ENCODE peak calls at places on chromosomes 4 and X, in eight cellular contexts. B is right lobe of liver, P is Panc1, Q is OCI-LY7, Z is fibroblast of lung, E is HCT116, A is mesenchymal stem cell, O is mammary epithelial cell. N is an unnamed sample.
A peak's percentile ranks its signal among the peaks of the same experiment; 100 is the strongest.

GRCh38 chr4:7787681-7788141 is 151.9 kb downstream of the AFAP1 start:
- DNase-seq in B (no peak), P (no peak), Q (no peak), Z (no peak), E (no peak), A (no peak), O (no peak), N (no peak)

GRCh38 chr4:21656832-21657231 is 291.7 kb downstream of the KCNIP4 start:
- DNase-seq in B (no peak), P (no peak), Q (no peak), Z (peak; percentile 92), E (peak; percentile 2), A (peak; percentile 82), O (peak; percentile 59), N (peak; percentile 40)

GRCh38 chrX:65866762-65867161 is 173.1 kb downstream of the VSIG4 start:
- DNase-seq in B (no peak), P (no peak), Q (no peak), Z (no peak), E (no peak), A (no peak), O (no peak), N (no peak)

GRCh38 chr4:5968246-5968645 is 50.0 kb downstream of the C4orf50 start:
- DNase-seq in B (no peak), P (no peak), Q (no peak), Z (no peak), E (no peak), A (no peak), O (no peak), N (no peak)

GRCh38 chrX:77143907-77144306 is 303.3 kb upstream of the FGF16 start:
- DNase-seq in B (no peak), P (no peak), Q (no peak), Z (no peak), E (no peak), A (no peak), O (no peak), N (no peak)

GRCh38 chr4:114509340-114509739 is 89.3 kb upstream of the UGT8 start:
- DNase-seq in B (no peak), P (no peak), Q (no peak), Z (no peak), E (no peak), A (no peak), O (no peak), N (no peak)

GRCh38 chr4:26490111-26490979 is at the start of gene CCKAR:
- DNase-seq in B (no peak), P (no peak), Q (no peak), Z (no peak), E (no peak), A (no peak), O (no peak), N (no peak)

GRCh38 chr4:82948647-82949204 is 48.2 kb downstream of the THAP9 start:
- DNase-seq in B (no peak), P (no peak), Q (no peak), Z (peak; percentile 44), E (no peak), A (peak; percentile 44), O (no peak), N (peak; percentile 29)

GRCh38 chrX:443676-444210 is 57.0 kb upstream of the PPP2R3B start:
- DNase-seq in B (no peak), P (no peak), Q (no peak), Z (no peak), E (no peak), A (no peak), O (no peak), N (no peak)

GRCh38 chr4:72418458-72418857 is 150.6 kb downstream of the ADAMTS3 start:
- DNase-seq in B (peak; percentile 56), P (no peak), Q (no peak), Z (peak; percentile 72), E (no peak), A (peak; percentile 61), O (peak; percentile 33), N (peak; percentile 90)

GRCh38 chr4:133759428-133759827 is 442.2 kb downstream of the PABPC4L start:
- DNase-seq in B (no peak), P (no peak), Q (no peak), Z (no peak), E (no peak), A (no peak), O (no peak), N (no peak)

GRCh38 chrX:42102586-42103282 is 179.4 kb upstream of the CASK start:
- DNase-seq in B (no peak), P (no peak), Q (no peak), Z (no peak), E (no peak), A (no peak), O (no peak), N (peak; percentile 2)

GRCh38 chr4:187422655-187423054 is 572.9 kb upstream of the ZFP42 start:
- DNase-seq in B (no peak), P (no peak), Q (no peak), Z (no peak), E (no peak), A (no peak), O (no peak), N (no peak)

GRCh38 chr4:133624744-133625143 is 475.6 kb downstream of the PCDH10 start:
- DNase-seq in B (no peak), P (no peak), Q (no peak), Z (no peak), E (no peak), A (no peak), O (no peak), N (no peak)

GRCh38 chr4:60992037-60992436 is 208.1 kb upstream of the ADGRL3 start:
- DNase-seq in B (no peak), P (no peak), Q (no peak), Z (no peak), E (no peak), A (no peak), O (peak; percentile 77), N (peak; percentile 91)

GRCh38 chr4:173866289-173866688 is 336.3 kb upstream of the HAND2 start:
- DNase-seq in B (no peak), P (no peak), Q (no peak), Z (no peak), E (no peak), A (no peak), O (no peak), N (no peak)

GRCh38 chr4:140688711-140689598 is 67.2 kb downstream of the TBC1D9 start:
- DNase-seq in B (no peak), P (no peak), Q (no peak), Z (peak; percentile 15), E (no peak), A (peak; percentile 7), O (no peak), N (peak; percentile 8)

GRCh38 chr4:94409947-94410346 is 41.8 kb upstream of the PDLIM5 start:
- DNase-seq in B (no peak), P (no peak), Q (no peak), Z (peak; percentile 8), E (no peak), A (peak; percentile 16), O (no peak), N (no peak)
- H3K4me1 ChIP-seq in B (peaks cover 19% of the 10 kb centered on the region), P (no peaks in the 10 kb centered on the region), Q (no peaks in the 10 kb centered on the region), Z (peaks cover 5% of the 10 kb centered on the region), E (peaks cover 45% of the 10 kb centered on the region), A (no peaks in the 10 kb centered on the region), O (peaks cover 12% of the 10 kb centered on the region), N (peaks cover 27% of the 10 kb centered on the region)

GRCh38 chr4:102511830-102512605 is 10.9 kb downstream of the NFKB1 start:
- DNase-seq in B (no peak), P (no peak), Q (no peak), Z (no peak), E (no peak), A (no peak), O (no peak), N (no peak)
- H3K9me3 ChIP-seq in B (no peaks in the 10 kb centered on the region), P (peaks cover 9% of the 10 kb centered on the region), Q (peaks cover 14% of the 10 kb centered on the region), Z (no peaks in the 10 kb centered on the region), E (no peaks in the 10 kb centered on the region), A (no peaks in the 10 kb centered on the region), O (no peaks in the 10 kb centered on the region), N (no peaks in the 10 kb centered on the region)

DNA sequence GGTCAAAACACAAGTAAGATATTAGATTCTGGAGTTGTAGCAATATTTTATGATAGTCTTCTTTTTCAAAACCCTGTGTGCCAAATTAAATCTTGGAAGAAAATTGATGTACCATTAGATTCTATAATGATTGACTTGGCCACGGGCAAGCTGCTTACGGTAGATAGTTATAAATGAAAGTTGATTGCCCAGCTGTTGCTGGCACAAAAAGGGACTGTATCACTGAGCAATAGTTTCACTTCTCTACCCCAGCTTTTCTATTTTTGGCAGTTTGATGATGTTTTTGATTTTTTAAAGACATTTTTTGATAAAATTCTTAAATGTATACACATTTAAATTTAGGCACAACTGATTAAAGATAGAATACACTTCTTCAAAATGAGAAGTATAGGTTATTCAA is 333.3 kb downstream of the TRAM1L1 start:
- DNase-seq in B (no peak), P (no peak), Q (no peak), Z (no peak), E (no peak), A (no peak), O (no peak), N (no peak)
- H3K4me1 ChIP-seq in B (no peaks in the 10 kb centered on the region), P (no peaks in the 10 kb centered on the region), Q (no peaks in the 10 kb centered on the region), Z (no peaks in the 10 kb centered on the region), E (no peaks in the 10 kb centered on the region), A (no peaks in the 10 kb centered on the region), O (no peaks in the 10 kb centered on the region), N (no peaks in the 10 kb centered on the region)

GRCh38 chr4:186027405-186027804 is 41.6 kb upstream of the TLR3 start:
- DNase-seq in B (no peak), P (no peak), Q (no peak), Z (no peak), E (no peak), A (no peak), O (peak; percentile 70), N (no peak)

GRCh38 chr4:186029731-186030421 is 39.1 kb upstream of the TLR3 start:
- DNase-seq in B (peak; percentile 89), P (no peak), Q (no peak), Z (peak; percentile 42), E (no peak), A (peak; percentile 45), O (no peak), N (no peak)

GRCh38 chr4:186032259-186032658 is 36.7 kb upstream of the TLR3 start:
- DNase-seq in B (no peak), P (no peak), Q (peak; percentile 17), Z (no peak), E (no peak), A (no peak), O (no peak), N (peak; percentile 12)

GRCh38 chr4:186033027-186033426 is 35.9 kb upstream of the TLR3 start:
- DNase-seq in B (no peak), P (no peak), Q (no peak), Z (no peak), E (no peak), A (no peak), O (no peak), N (no peak)

GRCh38 chr4:186030795-186031194 is 38.2 kb upstream of the TLR3 start:
- DNase-seq in B (no peak), P (no peak), Q (no peak), Z (no peak), E (no peak), A (no peak), O (no peak), N (no peak)
- H3K9me3 ChIP-seq in B (no peaks in the 10 kb centered on the region), P (no peaks in the 10 kb centered on the region), Q (no peaks in the 10 kb centered on the region), Z (no peaks in the 10 kb centered on the region), E (peaks cover 8% of the 10 kb centered on the region), A (peaks cover 5% of the 10 kb centered on the region), O (peaks cover 11% of the 10 kb centered on the region), N (peaks cover 5% of the 10 kb centered on the region)